ENCODE peak calls at places on chromosomes 11 and 22, in seven cellular contexts. One of them, this sample, is unnamed.
A peak's percentile ranks its signal among the peaks of the same experiment; 100 is the strongest.

GRCh38 chr22:42431401-42432019 is 693 bp downstream of the NFAM1 start:
- DNase-seq in neural progenitor cell: no peak
- DNase-seq in GM20000: no peak
- DNase-seq in astrocyte of the cerebellum: no peak
- DNase-seq in AG09309: no peak
- DNase-seq in HCT116: no peak
- DNase-seq in astrocyte of the spinal cord: no peak
- DNase-seq in this sample: peak; percentile 32

GRCh38 chr11:72753341-72754148 is 1.3 kb upstream of the ARAP1 start:
- DNase-seq in neural progenitor cell: no peak
- DNase-seq in astrocyte of the spinal cord: no peak
- DNase-seq in astrocyte of the cerebellum: no peak
- DNase-seq in HCT116: no peak
- DNase-seq in GM20000: peak; percentile 44
- DNase-seq in AG09309: no peak
- DNase-seq in this sample: no peak

GRCh38 chr11:12248330-12248729 is 129.0 kb upstream of the PARVA start:
- DNase-seq in astrocyte of the cerebellum: no peak
- DNase-seq in AG09309: no peak
- DNase-seq in HCT116: no peak
- DNase-seq in neural progenitor cell: peak; percentile 29
- DNase-seq in GM20000: no peak
- DNase-seq in astrocyte of the spinal cord: peak; percentile 49
- DNase-seq in this sample: no peak

GRCh38 chr11:87600938-87601337 is 563.2 kb downstream of the TMEM135 start:
- DNase-seq in HCT116: no peak
- DNase-seq in neural progenitor cell: no peak
- DNase-seq in GM20000: no peak
- DNase-seq in astrocyte of the spinal cord: no peak
- DNase-seq in AG09309: no peak
- DNase-seq in astrocyte of the cerebellum: no peak
- DNase-seq in this sample: peak; percentile 15

GRCh38 chr22:46538816-46539163 is 1.4 kb upstream of the CELSR1 start:
- DNase-seq in astrocyte of the spinal cord: no peak
- DNase-seq in astrocyte of the cerebellum: no peak
- DNase-seq in AG09309: no peak
- DNase-seq in HCT116: no peak
- DNase-seq in neural progenitor cell: no peak
- DNase-seq in GM20000: peak; percentile 59
- DNase-seq in this sample: no peak

GRCh38 chr11:12125609-12126149 is 15.3 kb downstream of the MICAL2 start:
- DNase-seq in neural progenitor cell: no peak
- DNase-seq in GM20000: no peak
- DNase-seq in AG09309: no peak
- DNase-seq in astrocyte of the cerebellum: no peak
- DNase-seq in HCT116: peak; percentile 29
- DNase-seq in astrocyte of the spinal cord: no peak
- DNase-seq in this sample: no peak

GRCh38 chr22:21866821-21867527 is 471 bp downstream of the MAPK1 start:
- DNase-seq in astrocyte of the spinal cord: no peak
- DNase-seq in GM20000: no peak
- DNase-seq in HCT116: no peak
- DNase-seq in astrocyte of the cerebellum: no peak
- DNase-seq in AG09309: no peak
- DNase-seq in neural progenitor cell: peak; percentile 62
- DNase-seq in this sample: no peak

GRCh38 chr11:81993755-81994154 is 739.9 kb downstream of the FAM181B start:
- DNase-seq in astrocyte of the spinal cord: no peak
- DNase-seq in neural progenitor cell: no peak
- DNase-seq in HCT116: no peak
- DNase-seq in AG09309: no peak
- DNase-seq in GM20000: no peak
- DNase-seq in astrocyte of the cerebellum: no peak
- DNase-seq in this sample: no peak

GRCh38 chr11:65034423-65034822 is 6.6 kb upstream of the SAC3D1 start:
- DNase-seq in GM20000: no peak
- DNase-seq in AG09309: no peak
- DNase-seq in astrocyte of the cerebellum: no peak
- DNase-seq in astrocyte of the spinal cord: no peak
- DNase-seq in HCT116: no peak
- DNase-seq in neural progenitor cell: no peak
- DNase-seq in this sample: no peak

GRCh38 chr11:72778535-72779494 is 15.0 kb downstream of the STARD10 start:
- DNase-seq in AG09309: no peak
- DNase-seq in astrocyte of the spinal cord: no peak
- DNase-seq in GM20000: no peak
- DNase-seq in astrocyte of the cerebellum: no peak
- DNase-seq in neural progenitor cell: no peak
- DNase-seq in HCT116: no peak
- DNase-seq in this sample: no peak

GRCh38 chr11:1516273-1517067 is 29.9 kb upstream of the MOB2 start:
- DNase-seq in astrocyte of the cerebellum: no peak
- DNase-seq in AG09309: peak; percentile 56
- DNase-seq in neural progenitor cell: no peak
- DNase-seq in astrocyte of the spinal cord: peak; percentile 42
- DNase-seq in HCT116: no peak
- DNase-seq in GM20000: no peak
- DNase-seq in this sample: no peak

GRCh38 chr11:61347916-61348461 is 13.7 kb downstream of the CYB561A3 start:
- DNase-seq in astrocyte of the cerebellum: no peak
- DNase-seq in GM20000: no peak
- DNase-seq in AG09309: no peak
- DNase-seq in astrocyte of the spinal cord: peak; percentile 23
- DNase-seq in HCT116: no peak
- DNase-seq in neural progenitor cell: no peak
- DNase-seq in this sample: no peak

GRCh38 chr22:36571991-36572390 is 43.0 kb upstream of the EIF3D start:
- DNase-seq in GM20000: no peak
- DNase-seq in astrocyte of the spinal cord: no peak
- DNase-seq in neural progenitor cell: no peak
- DNase-seq in astrocyte of the cerebellum: no peak
- DNase-seq in AG09309: no peak
- DNase-seq in HCT116: no peak
- DNase-seq in this sample: no peak

GRCh38 chr11:88320149-88320559 is 17.4 kb downstream of the CTSC start:
- DNase-seq in GM20000: no peak
- DNase-seq in AG09309: peak; percentile 71
- DNase-seq in HCT116: no peak
- DNase-seq in astrocyte of the cerebellum: no peak
- DNase-seq in astrocyte of the spinal cord: peak; percentile 76
- DNase-seq in neural progenitor cell: no peak
- DNase-seq in this sample: no peak

GRCh38 chr11:67260406-67260805 is 5.9 kb upstream of the GRK2 start:
- DNase-seq in astrocyte of the cerebellum: no peak
- DNase-seq in GM20000: no peak
- DNase-seq in neural progenitor cell: no peak
- DNase-seq in astrocyte of the spinal cord: no peak
- DNase-seq in AG09309: no peak
- DNase-seq in HCT116: no peak
- DNase-seq in this sample: no peak

DNA sequence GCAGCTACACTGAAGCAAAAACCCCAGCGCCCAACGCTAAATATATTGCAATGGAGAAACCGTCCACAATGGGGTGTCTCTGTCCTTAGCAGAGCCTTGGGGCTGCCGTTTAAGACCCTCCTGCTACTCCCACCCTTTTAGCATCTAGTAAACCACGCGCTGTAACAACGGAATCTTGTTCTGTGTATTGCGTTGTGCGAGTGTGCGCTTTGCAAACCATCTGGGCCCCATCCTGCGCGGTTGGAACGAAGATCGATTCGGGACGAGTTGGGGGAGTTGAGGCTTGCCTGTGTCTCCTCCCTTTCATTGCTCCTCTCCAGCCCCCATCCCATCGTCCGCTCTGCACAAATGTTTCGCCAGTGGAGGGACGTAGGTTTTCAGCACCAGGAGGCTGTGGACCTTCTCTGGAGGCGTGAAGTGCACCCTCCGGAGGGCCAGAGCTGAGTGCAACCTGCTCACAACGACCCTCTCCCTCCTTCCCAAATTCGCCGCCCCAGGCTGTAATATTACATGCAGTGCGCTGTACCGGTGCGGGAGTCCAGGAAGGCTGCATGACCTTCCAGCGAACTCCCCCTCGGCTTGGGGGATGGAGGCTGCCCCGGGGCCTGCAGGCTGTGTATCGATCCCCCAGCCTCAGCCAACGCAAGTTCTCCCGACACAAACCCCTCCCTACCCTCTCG is 1.6 kb upstream of the KMT2A start:
- DNase-seq in AG09309: no peak
- DNase-seq in neural progenitor cell: peak; percentile 77
- DNase-seq in astrocyte of the spinal cord: peak; percentile 36
- DNase-seq in GM20000: peak; percentile 55
- DNase-seq in HCT116: no peak
- DNase-seq in astrocyte of the cerebellum: no peak
- DNase-seq in this sample: peak; percentile 62
- TF ChIP-seq CTCF in AG09309: no peak
- TF ChIP-seq CTCF in neural progenitor cell: no peak
- TF ChIP-seq CTCF in astrocyte of the spinal cord: no peak
- TF ChIP-seq CTCF in GM20000: no peak
- TF ChIP-seq CTCF in HCT116: no peak
- TF ChIP-seq CTCF in astrocyte of the cerebellum: no peak
- TF ChIP-seq CTCF in this sample: no peak

GRCh38 chr11:35717043-35717442 is 54.5 kb downstream of the TRIM44 start:
- DNase-seq in AG09309: no peak
- DNase-seq in GM20000: peak; percentile 7
- DNase-seq in astrocyte of the spinal cord: no peak
- DNase-seq in neural progenitor cell: peak; percentile 45
- DNase-seq in HCT116: no peak
- DNase-seq in astrocyte of the cerebellum: no peak
- DNase-seq in this sample: no peak
- TF ChIP-seq CTCF in AG09309: no peak
- TF ChIP-seq CTCF in GM20000: no peak
- TF ChIP-seq CTCF in astrocyte of the spinal cord: peak; percentile 13
- TF ChIP-seq CTCF in neural progenitor cell: peak; percentile 58
- TF ChIP-seq CTCF in HCT116: no peak
- TF ChIP-seq CTCF in astrocyte of the cerebellum: no peak
- TF ChIP-seq CTCF in this sample: no peak

GRCh38 chr11:70376621-70377020 is 21.7 kb upstream of the CTTN start:
- DNase-seq in astrocyte of the cerebellum: no peak
- DNase-seq in GM20000: no peak
- DNase-seq in AG09309: no peak
- DNase-seq in HCT116: no peak
- DNase-seq in astrocyte of the spinal cord: no peak
- DNase-seq in neural progenitor cell: no peak
- DNase-seq in this sample: no peak

GRCh38 chr11:70381350-70381749 is 17.0 kb upstream of the CTTN start:
- DNase-seq in astrocyte of the cerebellum: no peak
- DNase-seq in astrocyte of the spinal cord: no peak
- DNase-seq in neural progenitor cell: no peak
- DNase-seq in HCT116: no peak
- DNase-seq in GM20000: no peak
- DNase-seq in AG09309: no peak
- DNase-seq in this sample: no peak

GRCh38 chr11:70381872-70382842 is 16.2 kb upstream of the CTTN start:
- DNase-seq in AG09309: peak; percentile 54
- DNase-seq in astrocyte of the spinal cord: peak; percentile 80
- DNase-seq in GM20000: no peak
- DNase-seq in HCT116: no peak
- DNase-seq in neural progenitor cell: no peak
- DNase-seq in astrocyte of the cerebellum: peak; percentile 61
- DNase-seq in this sample: no peak

GRCh38 chr11:70377645-70378044 is 20.7 kb upstream of the CTTN start:
- DNase-seq in GM20000: no peak
- DNase-seq in neural progenitor cell: no peak
- DNase-seq in AG09309: no peak
- DNase-seq in HCT116: no peak
- DNase-seq in astrocyte of the cerebellum: no peak
- DNase-seq in astrocyte of the spinal cord: no peak
- DNase-seq in this sample: no peak

GRCh38 chr11:70378506-70379134 is 19.7 kb upstream of the CTTN start:
- DNase-seq in neural progenitor cell: no peak
- DNase-seq in AG09309: no peak
- DNase-seq in astrocyte of the spinal cord: no peak
- DNase-seq in HCT116: no peak
- DNase-seq in astrocyte of the cerebellum: no peak
- DNase-seq in GM20000: no peak
- DNase-seq in this sample: no peak
- TF ChIP-seq CTCF in neural progenitor cell: no peak
- TF ChIP-seq CTCF in AG09309: peak; percentile 10
- TF ChIP-seq CTCF in astrocyte of the spinal cord: no peak
- TF ChIP-seq CTCF in HCT116: no peak
- TF ChIP-seq CTCF in astrocyte of the cerebellum: peak; percentile 15
- TF ChIP-seq CTCF in GM20000: no peak
- TF ChIP-seq CTCF in this sample: no peak

GRCh38 chr11:114889464-114890065 is 211.2 kb downstream of the NXPE2 start:
- DNase-seq in astrocyte of the cerebellum: no peak
- DNase-seq in astrocyte of the spinal cord: no peak
- DNase-seq in HCT116: no peak
- DNase-seq in neural progenitor cell: peak; percentile 82
- DNase-seq in AG09309: no peak
- DNase-seq in GM20000: no peak
- DNase-seq in this sample: no peak

GRCh38 chr11:114891911-114892310 is 213.6 kb downstream of the NXPE2 start:
- DNase-seq in HCT116: no peak
- DNase-seq in neural progenitor cell: no peak
- DNase-seq in AG09309: no peak
- DNase-seq in GM20000: no peak
- DNase-seq in astrocyte of the spinal cord: no peak
- DNase-seq in astrocyte of the cerebellum: no peak
- DNase-seq in this sample: no peak

GRCh38 chr11:114890076-114890475 is 211.7 kb downstream of the NXPE2 start:
- DNase-seq in neural progenitor cell: peak; percentile 57
- DNase-seq in AG09309: no peak
- DNase-seq in astrocyte of the spinal cord: no peak
- DNase-seq in GM20000: no peak
- DNase-seq in astrocyte of the cerebellum: no peak
- DNase-seq in HCT116: no peak
- DNase-seq in this sample: no peak

GRCh38 chr11:114893329-114893728 is 215.0 kb downstream of the NXPE2 start:
- DNase-seq in GM20000: no peak
- DNase-seq in AG09309: no peak
- DNase-seq in astrocyte of the spinal cord: no peak
- DNase-seq in astrocyte of the cerebellum: no peak
- DNase-seq in HCT116: no peak
- DNase-seq in neural progenitor cell: no peak
- DNase-seq in this sample: no peak

DNA sequence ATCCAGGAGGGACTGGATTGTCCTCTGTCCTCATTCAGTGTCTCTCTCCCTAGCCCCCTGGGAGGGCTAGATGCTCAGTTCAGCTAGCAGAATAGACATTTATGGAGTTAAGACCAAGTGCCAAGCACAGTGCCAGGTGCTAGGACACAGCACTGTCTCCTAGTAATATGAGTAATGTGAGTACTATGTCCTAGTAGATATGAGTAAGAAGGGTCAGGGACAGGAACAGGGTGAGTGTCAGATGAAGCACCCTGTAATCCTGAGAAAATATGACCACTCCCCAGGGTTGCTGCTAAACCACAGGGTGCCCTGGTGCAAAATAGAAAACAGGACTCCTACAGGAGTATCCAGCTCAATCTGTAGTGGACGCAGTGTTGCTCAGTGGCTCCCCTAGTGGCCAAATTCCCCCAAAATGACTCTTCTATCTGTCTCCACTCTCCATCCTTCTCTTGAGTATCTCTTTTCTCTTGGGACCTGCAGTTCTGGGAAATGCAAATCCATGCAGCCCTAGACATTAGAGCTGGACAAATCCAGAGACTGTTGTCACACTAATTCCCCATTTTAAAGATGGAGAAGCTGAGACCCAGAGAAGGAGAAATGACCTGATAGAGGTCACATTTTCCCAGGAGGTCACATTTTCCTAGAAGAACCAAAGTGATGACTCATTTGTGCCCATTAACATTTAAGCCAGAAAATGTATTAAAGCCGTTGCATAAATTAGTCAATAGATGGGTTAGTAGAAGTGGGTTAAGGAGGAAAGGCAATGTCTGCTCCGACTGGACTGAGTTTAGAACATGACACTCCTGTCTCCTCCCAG is 214.3 kb downstream of the NXPE2 start:
- DNase-seq in astrocyte of the spinal cord: no peak
- DNase-seq in astrocyte of the cerebellum: no peak
- DNase-seq in AG09309: no peak
- DNase-seq in GM20000: peak; percentile 18
- DNase-seq in HCT116: no peak
- DNase-seq in neural progenitor cell: no peak
- DNase-seq in this sample: no peak
- TF ChIP-seq CTCF in astrocyte of the spinal cord: peak; percentile 19
- TF ChIP-seq CTCF in astrocyte of the cerebellum: peak; percentile 23
- TF ChIP-seq CTCF in AG09309: no peak
- TF ChIP-seq CTCF in GM20000: peak; percentile 26
- TF ChIP-seq CTCF in HCT116: no peak
- TF ChIP-seq CTCF in neural progenitor cell: peak; percentile 56
- TF ChIP-seq CTCF in this sample: peak; percentile 36

This sample was measured in nephron progenitor cell.